ENCODE peak calls at places on chromosomes 12 and 14, in four cellular contexts. E is stimulated activated CD8-positive, alpha-beta memory T cell treated with anti-CD3 and anti-CD28 coated beads, Interleukin-7, amount 100 ng/mL, for 1 hour; D is stomach; O is T-cell. V is an unnamed sample.

GRCh38 chr12:118409834-118410233 is 33.5 kb downstream of the SUDS3 start:
- DNase-seq in D (peak; percentile 69), E (no peak), O (no peak), V (no peak)

GRCh38 chr12:15334225-15334624 is 11.9 kb downstream of the PTPRO start:
- DNase-seq in O (no peak), D (no peak), E (no peak), V (no peak)

GRCh38 chr12:4355843-4356327 is 23.6 kb downstream of the FGF23 start:
- DNase-seq in O (peak; percentile 12), E (no peak), D (no peak), V (peak; percentile 10)

GRCh38 chr12:72141381-72141780 is 130.8 kb upstream of the TRHDE start:
- DNase-seq in E (no peak), D (no peak), O (no peak), V (no peak)

GRCh38 chr12:57838594-57839302 is 7.8 kb downstream of the CTDSP2 start:
- DNase-seq in O (no peak), E (no peak), D (no peak), V (no peak)

GRCh38 chr12:29039013-29039412 is 110.1 kb upstream of the FAR2 start:
- DNase-seq in D (no peak), O (no peak), E (no peak), V (no peak)

GRCh38 chr12:632102-632696 is 31.0 kb downstream of the NINJ2 start:
- DNase-seq in E (no peak), D (peak; percentile 42), O (no peak), V (no peak)

GRCh38 chr14:55411426-55412389 is at the start of gene ATG14:
- DNase-seq in D (peak; percentile 82), E (peak; percentile 44), O (peak; percentile 66), V (peak; percentile 60)

GRCh38 chr14:104928391-104929133 is 3.9 kb downstream of the PLD4 start:
- DNase-seq in D (no peak), O (no peak), E (no peak), V (no peak)

GRCh38 chr14:102491786-102492522 is 17.6 kb downstream of the ANKRD9 start:
- DNase-seq in O (no peak), E (no peak), D (no peak), V (no peak)

GRCh38 chr12:53709671-53710070 is 17.6 kb downstream of the CALCOCO1 start:
- DNase-seq in D (no peak), E (no peak), O (no peak), V (no peak)

GRCh38 chr12:112381421-112381897 is 772 bp downstream of the HECTD4 start:
- DNase-seq in D (peak; percentile 27), O (no peak), E (no peak), V (no peak)

GRCh38 chr12:30909088-30909688 is 17.4 kb upstream of the TSPAN11 start:
- DNase-seq in D (no peak), E (no peak), O (no peak), V (no peak)

GRCh38 chr14:36504805-36505192 is 15.2 kb downstream of the NKX2-1 start:
- DNase-seq in O (no peak), E (no peak), D (no peak), V (no peak)

GRCh38 chr12:53101931-53102781 is 1.1 kb upstream of the SOAT2 start:
- DNase-seq in D (no peak), E (no peak), O (no peak), V (no peak)

GRCh38 chr14:52950410-52950897 is 396 bp downstream of the FERMT2 start:
- DNase-seq in D (peak; percentile 35), O (no peak), E (no peak), V (no peak)

GRCh38 chr14:105701456-105702274 is 175.3 kb downstream of the TMEM121 start:
- DNase-seq in E (no peak), D (no peak), O (no peak), V (no peak)

GRCh38 chr14:52703225-52703624 is 3.8 kb upstream of the PSMC6 start:
- DNase-seq in O (no peak), E (no peak), D (peak; percentile 70), V (no peak)

GRCh38 chr12:108980831-108981618 is 39.8 kb downstream of the SVOP start:
- DNase-seq in O (no peak), D (no peak), E (no peak), V (no peak)